ENCODE peak calls at places on chromosomes 3 and 15, in four cellular contexts. A is A549, F is esophagus muscularis mucosa, G is PC-9. I is an unnamed sample.
A peak's percentile ranks its signal among the peaks of the same experiment; 100 is the strongest.

GRCh38 chr3:197397812-197398211 is 99.4 kb upstream of the DLG1 start:
- DNase-seq in G (no peak), A (no peak), F (no peak), I (no peak)

GRCh38 chr15:57406040-57406772 is 29.9 kb downstream of the CGNL1 start:
- DNase-seq in A (no peak), G (no peak), F (no peak), I (no peak)

GRCh38 chr3:122993573-122993972 is 34.0 kb downstream of the SEMA5B start:
- DNase-seq in A (no peak), F (no peak), G (no peak), I (no peak)

GRCh38 chr3:175741951-175742350 is 882.8 kb downstream of the NAALADL2 start:
- DNase-seq in A (no peak), F (no peak), G (no peak), I (no peak)

GRCh38 chr3:85159376-85159775 is 200.6 kb downstream of the CADM2 start:
- DNase-seq in A (no peak), G (no peak), F (no peak), I (no peak)

GRCh38 chr3:102206506-102207145 is 228.2 kb upstream of the ZPLD1 start:
- DNase-seq in G (no peak), F (peak; percentile 92), A (no peak), I (peak; percentile 26)

GRCh38 chr3:52705688-52706686 is at the start of the genes GLT8D1 and SPCS1:
- DNase-seq in A (peak; percentile 71), F (peak; percentile 93), G (peak; percentile 82), I (peak; percentile 92)

GRCh38 chr3:146308682-146309081 is 57.8 kb upstream of the PLSCR4 start:
- DNase-seq in A (no peak), F (no peak), G (no peak), I (no peak)

GRCh38 chr3:109569121-109569520 is 231.8 kb upstream of the DPPA4 start:
- DNase-seq in A (no peak), G (no peak), F (no peak), I (no peak)

GRCh38 chr3:147423601-147424324 is 14.6 kb downstream of the ZIC1 start:
- DNase-seq in G (no peak), A (no peak), F (no peak), I (no peak)

GRCh38 chr3:25448750-25449684 is 21.0 kb downstream of the RARB start:
- DNase-seq in G (peak; percentile 60), A (no peak), F (no peak), I (peak; percentile 67)

GRCh38 chr3:188842628-188843027 is 329.1 kb upstream of the TPRG1 start:
- DNase-seq in A (no peak), F (no peak), G (no peak), I (no peak)

GRCh38 chr3:131396170-131396569 is 14.6 kb downstream of the NUDT16 start:
- DNase-seq in A (no peak), F (no peak), G (no peak), I (no peak)

GRCh38 chr3:63655519-63655918 is 3.0 kb downstream of the SNTN start:
- DNase-seq in A (no peak), G (no peak), F (no peak), I (no peak)

GRCh38 chr3:5136211-5136610 is 14.1 kb downstream of the ARL8B start:
- DNase-seq in F (no peak), G (no peak), A (no peak), I (no peak)

GRCh38 chr15:100120111-100120510 is 221.7 kb downstream of the ADAMTS17 start:
- DNase-seq in F (no peak), A (no peak), G (no peak), I (no peak)
- H3K9me3 ChIP-seq in F (no peaks in the 10 kb centered on the region), A (peaks cover 14% of the 10 kb centered on the region), G (no peaks in the 10 kb centered on the region), I (no peaks in the 10 kb centered on the region)

GRCh38 chr15:85406916-85407315 is 26.5 kb downstream of the AKAP13 start:
- DNase-seq in F (no peak), A (no peak), G (no peak), I (no peak)
- H3K4me1 ChIP-seq in F (peaks cover 88% of the 10 kb centered on the region), A (peaks cover 68% of the 10 kb centered on the region), G (peaks cover 56% of the 10 kb centered on the region), I (peaks cover 15% of the 10 kb centered on the region)

GRCh38 chr3:76034652-76035051 is 249.3 kb upstream of the ZNF717 start:
- DNase-seq in A (no peak), G (no peak), F (no peak), I (no peak)
- H3K9me3 ChIP-seq in A (peaks cover 3% of the 10 kb centered on the region), G (no peaks in the 10 kb centered on the region), F (no peaks in the 10 kb centered on the region), I (no peaks in the 10 kb centered on the region)

DNA sequence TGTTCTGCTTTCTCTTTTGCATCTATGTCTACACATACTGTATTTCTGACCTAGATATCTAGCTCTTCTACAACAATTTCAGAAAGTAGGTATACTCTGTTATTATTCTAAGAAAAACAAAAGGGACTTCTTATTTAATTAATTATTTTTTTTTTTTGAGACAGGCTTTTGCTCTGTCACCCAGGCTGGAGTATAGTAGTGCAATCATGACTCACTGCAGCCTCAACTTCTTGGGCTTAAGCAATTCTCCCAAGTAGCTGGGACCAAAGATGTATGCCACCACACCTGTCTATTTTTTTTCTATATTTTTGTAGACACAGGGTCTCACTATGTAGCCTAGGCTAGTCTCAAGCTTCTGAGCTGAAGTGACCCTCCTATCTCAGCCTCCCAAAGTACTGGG is 130.6 kb downstream of the MBNL1 start:
- DNase-seq in G (no peak), A (no peak), F (no peak), I (no peak)
- H3K4me1 ChIP-seq in G (peaks cover 15% of the 10 kb centered on the region), A (peaks cover 64% of the 10 kb centered on the region), F (peaks cover 97% of the 10 kb centered on the region), I (peaks cover 10% of the 10 kb centered on the region)

DNA sequence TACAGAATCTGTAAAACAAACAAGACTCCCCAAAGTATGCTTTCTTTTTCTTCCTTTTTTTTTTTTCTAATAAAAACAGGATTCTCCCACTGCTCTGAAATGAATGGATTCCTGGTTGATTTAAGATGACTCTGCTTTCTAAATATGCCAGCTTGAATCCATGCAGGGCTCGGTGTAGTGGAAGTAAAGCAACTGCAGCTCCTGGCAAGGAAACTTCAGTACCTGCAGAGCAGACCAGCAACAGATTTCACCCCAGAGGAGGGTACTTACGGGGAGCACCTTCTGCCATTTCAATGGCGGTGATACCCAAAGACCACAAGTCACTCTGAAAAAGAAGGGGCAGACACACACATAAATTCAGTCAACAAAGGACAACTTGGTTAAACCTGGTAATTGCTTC is 150.5 kb upstream of the SLC2A2 start:
- DNase-seq in G (no peak), F (peak; percentile 62), A (no peak), I (no peak)
- H3K9me3 ChIP-seq in G (no peaks in the 10 kb centered on the region), F (no peaks in the 10 kb centered on the region), A (no peaks in the 10 kb centered on the region), I (no peaks in the 10 kb centered on the region)

GRCh38 chr3:69384379-69384778 is 1.5 kb downstream of the FRMD4B start:
- DNase-seq in F (no peak), A (no peak), G (no peak), I (no peak)
- H3K4me1 ChIP-seq in F (peaks cover 19% of the 10 kb centered on the region), A (no peaks in the 10 kb centered on the region), G (no peaks in the 10 kb centered on the region), I (no peaks in the 10 kb centered on the region)

DNA sequence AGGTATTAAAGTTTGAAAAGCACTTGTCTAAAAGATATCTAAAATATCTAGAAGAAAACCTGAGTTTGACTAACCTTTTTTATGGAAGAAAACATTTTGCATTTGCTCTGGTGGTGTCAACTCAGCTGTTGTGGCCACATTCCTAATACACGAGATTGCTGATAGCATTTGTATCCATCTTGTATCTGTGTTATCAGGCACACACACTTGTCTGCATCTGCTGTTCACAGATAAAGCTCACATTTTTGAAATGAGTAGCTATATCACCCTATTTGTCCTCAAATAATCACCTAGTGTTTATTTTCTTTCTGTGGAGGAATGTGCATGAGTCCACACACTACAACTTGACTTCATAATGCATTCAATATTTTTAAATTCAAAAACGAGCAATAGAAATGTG is 632.3 kb upstream of the NR2F2 start:
- DNase-seq in A (no peak), F (no peak), G (no peak), I (no peak)
- H3K9me3 ChIP-seq in A (peaks cover 56% of the 10 kb centered on the region), F (no peaks in the 10 kb centered on the region), G (peaks cover 40% of the 10 kb centered on the region), I (no peaks in the 10 kb centered on the region)

I was measured in ovary.